ENCODE peak calls at places on chromosome 1, in eight cellular contexts. J is upper lobe of right lung, F is epithelial cell of esophagus, Q is lower leg skin, X is NCI-H2029, A is neural crest cell, M is NCI-H524, C is lung microvascular endothelial cell. G is an unnamed sample.

GRCh38 chr1:204299828-204300365 is 59.8 kb downstream of the PLEKHA6 start:
- DNase-seq in J (no peak), F (no peak), Q (no peak), X (no peak), A (no peak), M (peak), C (no peak), G (no peak)

GRCh38 chr1:209876091-209876800 is 48.5 kb downstream of the UTP25 start:
- DNase-seq in J (no peak), F (no peak), Q (no peak), X (peak), A (no peak), M (peak), C (no peak), G (no peak)

GRCh38 chr1:103986792-103987191 is 237.1 kb downstream of the AMY1C start:
- DNase-seq in J (no peak), F (no peak), Q (no peak), X (no peak), A (no peak), M (no peak), C (no peak), G (no peak)

GRCh38 chr1:20368866-20369545 is 78.3 kb downstream of the VWA5B1 start:
- DNase-seq in J (no peak), F (no peak), Q (no peak), X (no peak), A (no peak), M (no peak), C (no peak), G (no peak)

GRCh38 chr1:30403732-30404131 is 319.7 kb downstream of the MATN1 start:
- DNase-seq in J (peak), F (no peak), Q (no peak), X (no peak), A (no peak), M (no peak), C (no peak), G (no peak)

GRCh38 chr1:14946567-14947285 is 206.8 kb upstream of the TMEM51 start:
- DNase-seq in J (no peak), F (peak), Q (no peak), X (no peak), A (no peak), M (no peak), C (no peak), G (no peak)

GRCh38 chr1:113073457-113073950 is 506 bp downstream of the LRIG2 start:
- DNase-seq in J (no peak), F (peak), Q (peak), X (peak), A (no peak), M (no peak), C (peak), G (no peak)

GRCh38 chr1:67058761-67059160 is 4.8 kb upstream of the SLC35D1 start:
- DNase-seq in J (no peak), F (peak), Q (no peak), X (no peak), A (no peak), M (no peak), C (no peak), G (no peak)

GRCh38 chr1:177053648-177054047 is 110.9 kb downstream of the ASTN1 start:
- DNase-seq in J (no peak), F (no peak), Q (no peak), X (no peak), A (no peak), M (no peak), C (no peak), G (no peak)

GRCh38 chr1:171850951-171851350 is 9.7 kb downstream of the DNM3 start:
- DNase-seq in J (no peak), F (no peak), Q (no peak), X (no peak), A (no peak), M (no peak), C (no peak), G (no peak)

GRCh38 chr1:52727114-52727586 is 897 bp downstream of the ZYG11B start:
- DNase-seq in J (no peak), F (peak), Q (no peak), X (no peak), A (peak), M (peak), C (peak), G (peak)

GRCh38 chr1:72371259-72372035 is 89.1 kb upstream of the NEGR1 start:
- DNase-seq in J (no peak), F (peak), Q (no peak), X (no peak), A (peak), M (no peak), C (no peak), G (no peak)

GRCh38 chr1:180724055-180724454 is 92.2 kb downstream of the XPR1 start:
- DNase-seq in J (no peak), F (no peak), Q (no peak), X (no peak), A (no peak), M (no peak), C (no peak), G (no peak)

GRCh38 chr1:186617860-186618780 is 62.1 kb downstream of the PTGS2 start:
- DNase-seq in J (peak), F (peak), Q (peak), X (peak), A (no peak), M (no peak), C (peak), G (peak)

GRCh38 chr1:163168053-163168452 is 34.7 kb downstream of the RGS5 start:
- DNase-seq in J (no peak), F (peak), Q (no peak), X (peak), A (no peak), M (no peak), C (peak), G (no peak)

GRCh38 chr1:221706862-221707582 is 34.9 kb downstream of the DUSP10 start:
- DNase-seq in J (no peak), F (no peak), Q (no peak), X (no peak), A (no peak), M (no peak), C (no peak), G (peak)

GRCh38 chr1:235416662-235417049 is 49.4 kb downstream of the TBCE start:
- DNase-seq in J (no peak), F (peak), Q (no peak), X (no peak), A (no peak), M (no peak), C (no peak), G (no peak)

GRCh38 chr1:232950919-232951579 is 638 bp downstream of the NTPCR start:
- DNase-seq in J (no peak), F (peak), Q (no peak), X (no peak), A (no peak), M (peak), C (peak), G (peak)

GRCh38 chr1:214310010-214310409 is 29.1 kb downstream of the SMYD2 start:
- DNase-seq in J (no peak), F (no peak), Q (no peak), X (no peak), A (no peak), M (no peak), C (no peak), G (no peak)

GRCh38 chr1:203601717-203602309 is 24.8 kb upstream of the ATP2B4 start:
- DNase-seq in J (no peak), F (peak), Q (no peak), X (no peak), A (no peak), M (no peak), C (no peak), G (no peak)

GRCh38 chr1:195373831-195374230 is 1234.4 kb downstream of the KCNT2 start:
- DNase-seq in J (no peak), F (no peak), Q (no peak), X (no peak), A (no peak), M (no peak), C (no peak), G (no peak)

GRCh38 chr1:216739771-216740170 is 16.5 kb upstream of the ESRRG start:
- DNase-seq in J (no peak), F (no peak), Q (no peak), X (no peak), A (no peak), M (no peak), C (no peak), G (no peak)

GRCh38 chr1:171434717-171435346 is 50.5 kb upstream of the PRRC2C start:
- DNase-seq in J (no peak), F (peak), Q (peak), X (no peak), A (no peak), M (no peak), C (peak), G (no peak)

GRCh38 chr1:226496616-226497015 is 51.9 kb upstream of the STUM start:
- DNase-seq in J (no peak), F (no peak), Q (no peak), X (no peak), A (no peak), M (no peak), C (no peak), G (no peak)

GRCh38 chr1:115655307-115655664 is 13.5 kb downstream of the VANGL1 start:
- DNase-seq in J (no peak), F (peak), Q (no peak), X (no peak), A (no peak), M (no peak), C (no peak), G (no peak)

GRCh38 chr1:227913969-227914791 is 33.6 kb downstream of the WNT9A start:
- DNase-seq in J (no peak), F (no peak), Q (no peak), X (no peak), A (no peak), M (peak), C (no peak), G (no peak)

GRCh38 chr1:226123591-226124471 is 61.3 kb downstream of the H3-3A start:
- DNase-seq in J (peak), F (peak), Q (no peak), X (no peak), A (no peak), M (no peak), C (no peak), G (no peak)

GRCh38 chr1:91338501-91338900 is 66.1 kb downstream of the HFM1 start:
- DNase-seq in J (no peak), F (no peak), Q (no peak), X (no peak), A (no peak), M (no peak), C (no peak), G (no peak)

GRCh38 chr1:177287996-177288395 is 117.2 kb downstream of the BRINP2 start:
- DNase-seq in J (no peak), F (no peak), Q (no peak), X (no peak), A (no peak), M (no peak), C (no peak), G (no peak)

GRCh38 chr1:38246955-38247952 is 200.7 kb upstream of the POU3F1 start:
- DNase-seq in J (no peak), F (no peak), Q (no peak), X (no peak), A (peak), M (no peak), C (peak), G (no peak)

GRCh38 chr1:155064109-155064812 is 721 bp downstream of the EFNA4 start:
- DNase-seq in J (no peak), F (peak), Q (no peak), X (no peak), A (no peak), M (no peak), C (peak), G (no peak)

GRCh38 chr1:226722901-226723639 is 16.0 kb downstream of the ITPKB start:
- DNase-seq in J (no peak), F (no peak), Q (no peak), X (no peak), A (no peak), M (peak), C (no peak), G (peak)

GRCh38 chr1:107292012-107292411 is 151.2 kb downstream of the NTNG1 start:
- DNase-seq in J (no peak), F (no peak), Q (no peak), X (no peak), A (no peak), M (no peak), C (no peak), G (no peak)

GRCh38 chr1:30895942-30896660 is 12.5 kb downstream of the SDC3 start:
- DNase-seq in J (no peak), F (no peak), Q (no peak), X (no peak), A (no peak), M (no peak), C (no peak), G (no peak)

GRCh38 chr1:159942700-159943640 is 2.4 kb downstream of the IGSF9 start:
- DNase-seq in J (peak), F (no peak), Q (no peak), X (no peak), A (no peak), M (no peak), C (no peak), G (no peak)

GRCh38 chr1:165849336-165850133 is 22.1 kb downstream of the UCK2 start:
- DNase-seq in J (no peak), F (peak), Q (no peak), X (no peak), A (no peak), M (no peak), C (no peak), G (no peak)

GRCh38 chr1:2339206-2340085 is 51.9 kb downstream of the MORN1 start:
- DNase-seq in J (no peak), F (no peak), Q (no peak), X (no peak), A (no peak), M (no peak), C (no peak), G (no peak)

GRCh38 chr1:105830614-105831146 is 1225.8 kb upstream of the PRMT6 start:
- DNase-seq in J (no peak), F (peak), Q (no peak), X (no peak), A (no peak), M (no peak), C (no peak), G (no peak)